ENCODE peak calls at places on chromosomes 1 and 21, in eight cellular contexts. Z is gastrocnemius medialis, B is transverse colon, C is stomach, F is prostate gland, V is heart left ventricle, R is adrenal gland, U is uterus. E is an unnamed sample.

GRCh38 chr1:95145493-95145892 is 28.3 kb downstream of the TLCD4 start:
- DNase-seq in V (no peak), Z (no peak), C (no peak), B (no peak), U (no peak), F (no peak), R (no peak), E (no peak)

GRCh38 chr1:230430499-230430898 is 4.4 kb upstream of the PGBD5 start:
- DNase-seq in B (no peak), F (no peak), Z (no peak), V (no peak), C (no peak), R (no peak), U (no peak), E (no peak)

GRCh38 chr1:2368053-2368744 is 23.2 kb downstream of the MORN1 start:
- DNase-seq in U (no peak), F (no peak), R (no peak), C (no peak), V (no peak), B (peak; percentile 4), Z (no peak), E (no peak)

GRCh38 chr21:30689822-30690221 is 28.8 kb downstream of the KRTAP21-3 start:
- DNase-seq in U (no peak), V (no peak), Z (no peak), C (no peak), F (no peak), B (no peak), R (no peak), E (no peak)

GRCh38 chr1:154806333-154806732 is 63.7 kb downstream of the KCNN3 start:
- DNase-seq in B (no peak), R (no peak), V (no peak), F (no peak), U (no peak), Z (no peak), C (no peak), E (no peak)

GRCh38 chr1:190179817-190180216 is 297.8 kb downstream of the BRINP3 start:
- DNase-seq in F (no peak), V (no peak), C (no peak), R (no peak), B (no peak), Z (no peak), U (no peak), E (no peak)

GRCh38 chr1:18557621-18558465 is 72.8 kb upstream of the PAX7 start:
- DNase-seq in Z (no peak), B (peak; percentile 16), R (peak; percentile 20), V (no peak), C (peak; percentile 35), F (no peak), U (no peak), E (no peak)

GRCh38 chr1:51285055-51285454 is 45.3 kb downstream of the TTC39A start:
- DNase-seq in F (no peak), B (no peak), Z (no peak), U (no peak), R (no peak), V (no peak), C (no peak), E (no peak)

GRCh38 chr1:213162862-213163261 is 111.8 kb downstream of the RPS6KC1 start:
- DNase-seq in F (no peak), B (no peak), R (no peak), C (no peak), V (no peak), U (no peak), Z (no peak), E (no peak)

GRCh38 chr1:37040773-37041172 is 6.5 kb upstream of the GRIK3 start:
- DNase-seq in R (no peak), B (no peak), Z (no peak), C (no peak), U (no peak), F (no peak), V (no peak), E (peak; percentile 47)

GRCh38 chr1:111754964-111755320 is 759 bp upstream of the DDX20 start:
- DNase-seq in C (peak; percentile 44), U (peak; percentile 47), V (peak; percentile 61), Z (no peak), B (peak; percentile 49), F (no peak), R (no peak), E (no peak)

GRCh38 chr1:175192630-175193338 is at the start of gene KIAA0040:
- DNase-seq in B (peak; percentile 83), R (peak; percentile 77), C (peak; percentile 81), U (peak; percentile 67), F (peak; percentile 81), Z (peak; percentile 69), V (peak; percentile 90), E (peak; percentile 78)

GRCh38 chr1:109091196-109092193 is 931 bp downstream of the TMEM167B start:
- DNase-seq in F (peak; percentile 12), Z (peak; percentile 38), B (peak; percentile 37), V (no peak), U (no peak), R (no peak), C (no peak), E (no peak)

GRCh38 chr1:183327429-183328290 is 90.5 kb downstream of the NMNAT2 start:
- DNase-seq in F (no peak), Z (peak; percentile 34), R (peak; percentile 41), V (peak; percentile 71), U (peak; percentile 45), C (no peak), B (no peak), E (no peak)

GRCh38 chr1:40399984-40400704 is 26.6 kb downstream of the SMAP2 start:
- DNase-seq in R (no peak), F (no peak), C (no peak), B (no peak), Z (no peak), V (no peak), U (no peak), E (no peak)

GRCh38 chr1:173195596-173196088 is 11.5 kb downstream of the TNFSF4 start:
- DNase-seq in C (no peak), U (no peak), R (no peak), F (no peak), Z (no peak), V (no peak), B (no peak), E (no peak)

GRCh38 chr1:47781171-47781959 is 215.8 kb downstream of the TRABD2B start:
- DNase-seq in R (no peak), V (no peak), C (peak; percentile 29), Z (no peak), B (no peak), U (no peak), F (peak; percentile 50), E (no peak)

GRCh38 chr1:10105484-10105883 is 72.7 kb downstream of the UBE4B start:
- DNase-seq in Z (peak; percentile 76), U (no peak), B (peak; percentile 64), C (no peak), R (no peak), F (no peak), V (peak; percentile 73), E (no peak)

GRCh38 chr1:178408869-178409268 is 87.9 kb downstream of the CLEC20A start:
- DNase-seq in V (no peak), C (no peak), Z (no peak), R (no peak), F (no peak), U (no peak), B (no peak), E (no peak)

GRCh38 chr1:230186003-230186863 is 119.2 kb downstream of the GALNT2 start:
- DNase-seq in F (peak; percentile 87), B (peak; percentile 74), Z (peak; percentile 81), V (peak; percentile 41), U (no peak), C (peak; percentile 69), R (peak; percentile 59), E (peak; percentile 66)

DNA sequence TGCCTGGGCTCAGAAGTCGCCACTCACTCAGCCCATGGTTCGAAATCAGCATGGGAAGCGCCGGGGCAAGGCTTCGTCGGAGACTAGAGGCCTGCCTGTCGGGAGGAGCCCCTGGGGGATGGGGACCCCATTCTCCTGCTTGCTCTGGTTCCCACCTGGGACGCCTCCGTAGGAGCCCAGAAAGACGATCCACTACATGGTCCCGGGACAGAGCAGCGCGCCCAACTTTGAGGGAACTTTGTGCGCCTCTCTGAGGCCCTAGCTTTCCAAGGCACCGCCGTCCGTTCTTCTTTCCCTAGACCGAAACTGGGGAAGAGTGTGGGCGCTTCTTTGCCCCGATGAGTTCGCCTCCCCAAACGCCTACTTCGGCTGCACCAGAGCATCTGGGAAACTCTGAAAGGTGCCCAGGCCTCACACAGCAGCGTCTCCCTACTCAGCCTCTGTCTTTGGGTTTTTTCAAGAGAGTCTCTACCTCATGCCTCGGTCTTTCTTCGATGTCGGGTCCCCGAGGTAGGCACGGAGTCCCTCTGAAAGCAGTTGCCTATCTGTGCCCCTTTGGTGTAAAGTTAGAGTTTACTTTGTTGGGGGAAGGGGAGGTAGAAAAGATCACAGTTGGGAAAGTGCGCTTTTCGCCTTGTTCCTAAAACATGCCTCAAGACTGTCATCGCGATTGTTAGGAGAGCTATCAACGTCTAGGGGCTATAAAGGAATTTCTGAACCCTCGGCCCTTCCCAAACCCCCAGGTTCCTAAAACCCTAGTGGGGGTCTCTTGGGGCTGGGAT is 14.0 kb downstream of the NR5A2 start:
- DNase-seq in U (no peak), F (no peak), C (no peak), B (no peak), R (no peak), V (no peak), Z (no peak), E (no peak)
- H3K27me3 ChIP-seq in U (peaks cover 66% of the 10 kb centered on the region), F (peaks cover 41% of the 10 kb centered on the region), C (peaks cover 40% of the 10 kb centered on the region), B (peaks cover 100% of the 10 kb centered on the region), R (peaks cover 97% of the 10 kb centered on the region), V (peaks cover 89% of the 10 kb centered on the region), Z (peaks cover 97% of the 10 kb centered on the region), E (peaks cover 99% of the 10 kb centered on the region)

GRCh38 chr1:156286061-156286460 is 1.9 kb downstream of the TMEM79 start:
- DNase-seq in F (no peak), V (no peak), U (no peak), C (no peak), Z (no peak), R (no peak), B (no peak), E (no peak)
- TF ChIP-seq POLR2A in F (no peak), V (no peak), U (no peak), C (no peak), Z (no peak), R (no peak), B (no peak), E (no peak)

DNA sequence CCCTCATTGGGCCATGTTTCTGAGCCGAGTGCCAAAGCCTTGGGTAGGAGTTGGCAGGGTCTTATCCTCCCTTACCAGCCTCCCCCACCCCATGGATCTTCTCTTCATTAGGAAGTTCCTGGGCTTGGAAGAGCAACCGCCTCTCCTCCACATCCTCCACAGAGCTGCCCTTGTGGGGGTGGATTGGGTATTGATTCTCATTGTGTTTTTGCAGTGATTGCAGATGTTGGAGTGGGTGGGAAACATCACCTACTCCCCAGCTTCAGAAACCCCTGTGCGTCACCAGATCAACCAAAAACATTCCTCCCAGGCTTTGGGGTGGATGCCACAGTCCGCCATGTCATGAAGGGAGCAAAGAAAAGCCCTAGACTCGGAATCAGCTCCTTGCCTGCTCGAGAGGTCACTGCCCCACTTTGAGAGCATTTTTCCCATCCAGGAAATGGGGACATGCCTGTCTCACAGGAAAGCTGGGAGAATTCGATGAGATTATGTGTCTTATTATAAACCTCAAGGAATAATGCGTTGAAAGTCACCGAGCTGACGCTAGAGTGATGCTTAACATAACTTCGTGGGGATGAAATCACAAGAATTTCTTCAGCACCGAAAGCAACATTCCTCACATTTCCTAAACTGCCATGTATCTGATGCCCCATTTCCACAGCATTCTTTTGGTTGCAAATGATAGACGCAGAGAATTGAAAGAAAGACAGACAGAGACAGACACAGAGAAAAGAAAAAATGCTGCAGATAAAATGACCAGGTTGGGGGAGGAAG is 44.7 kb upstream of the ZBTB40 start:
- DNase-seq in R (no peak), U (no peak), Z (no peak), B (no peak), C (no peak), V (no peak), F (no peak), E (no peak)
- H3K27me3 ChIP-seq in R (no peaks in the 10 kb centered on the region), U (no peaks in the 10 kb centered on the region), Z (peaks cover 14% of the 10 kb centered on the region), B (peaks cover 22% of the 10 kb centered on the region), C (no peaks in the 10 kb centered on the region), V (peaks cover 2% of the 10 kb centered on the region), F (no peaks in the 10 kb centered on the region), E (no peaks in the 10 kb centered on the region)

GRCh38 chr21:35824136-35824535 is 236.2 kb downstream of the SETD4 start:
- DNase-seq in U (no peak), C (no peak), V (no peak), B (no peak), Z (no peak), R (no peak), F (no peak), E (no peak)
- TF ChIP-seq POLR2A in U (no peak), C (no peak), V (no peak), B (no peak), Z (no peak), R (no peak), F (no peak), E (no peak)